ENCODE peak calls at places on chromosome 20, in four cellular contexts. Q, E, G and D are unnamed samples.

GRCh38 chr20:37356387-37356786 is 10.4 kb downstream of the SRC start:
- DNase-seq in E (no peak), Q (no peak), G (no peak), D (no peak)

GRCh38 chr20:10216146-10216741 is 2.4 kb upstream of the SNAP25 start:
- DNase-seq in G (no peak), E (no peak), Q (no peak), D (no peak)

GRCh38 chr20:36784900-36785299 is 11.3 kb upstream of the DSN1 start:
- DNase-seq in Q (no peak), E (no peak), G (no peak), D (no peak)

GRCh38 chr20:32432277-32432676 is 74.1 kb downstream of the ASXL1 start:
- DNase-seq in Q (no peak), E (no peak), G (no peak), D (no peak)

GRCh38 chr20:62617711-62618483 is 24.4 kb upstream of the SLCO4A1 start:
- DNase-seq in E (no peak), G (no peak), Q (peak; percentile 35), D (no peak)

GRCh38 chr20:63003546-63003945 is 3.2 kb downstream of the BHLHE23 start:
- DNase-seq in E (no peak), Q (no peak), G (no peak), D (no peak)

GRCh38 chr20:22977047-22977785 is 57.9 kb upstream of the SSTR4 start:
- DNase-seq in Q (no peak), E (no peak), G (no peak), D (no peak)

GRCh38 chr20:58647814-58648501 is 3.1 kb upstream of the STX16 start:
- DNase-seq in E (no peak), G (no peak), Q (no peak), D (no peak)

DNA sequence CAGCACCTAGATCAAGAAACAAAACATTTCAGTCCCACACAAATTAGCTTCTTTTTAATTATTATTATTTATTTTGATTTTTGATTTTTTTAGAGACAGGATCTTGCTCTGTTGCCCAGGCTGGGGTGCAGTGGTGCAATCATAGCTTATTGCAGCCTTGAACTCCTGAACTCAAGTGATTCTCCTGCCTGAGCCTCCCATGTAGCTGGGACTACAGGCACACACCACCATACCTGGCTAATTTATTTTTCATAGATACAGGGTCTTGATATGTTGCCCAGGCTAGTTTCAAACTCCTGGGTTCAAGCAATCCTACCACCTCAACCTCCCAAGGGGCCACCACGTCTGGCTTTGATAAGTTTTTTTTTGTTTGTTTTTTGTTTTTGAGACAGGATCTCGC is 24.6 kb downstream of the SNAI1 start:
- DNase-seq in Q (no peak), E (no peak), G (no peak), D (no peak)
- TF ChIP-seq SIN3A in Q (no peak), E (no peak), G (no peak), D (no peak)

DNA sequence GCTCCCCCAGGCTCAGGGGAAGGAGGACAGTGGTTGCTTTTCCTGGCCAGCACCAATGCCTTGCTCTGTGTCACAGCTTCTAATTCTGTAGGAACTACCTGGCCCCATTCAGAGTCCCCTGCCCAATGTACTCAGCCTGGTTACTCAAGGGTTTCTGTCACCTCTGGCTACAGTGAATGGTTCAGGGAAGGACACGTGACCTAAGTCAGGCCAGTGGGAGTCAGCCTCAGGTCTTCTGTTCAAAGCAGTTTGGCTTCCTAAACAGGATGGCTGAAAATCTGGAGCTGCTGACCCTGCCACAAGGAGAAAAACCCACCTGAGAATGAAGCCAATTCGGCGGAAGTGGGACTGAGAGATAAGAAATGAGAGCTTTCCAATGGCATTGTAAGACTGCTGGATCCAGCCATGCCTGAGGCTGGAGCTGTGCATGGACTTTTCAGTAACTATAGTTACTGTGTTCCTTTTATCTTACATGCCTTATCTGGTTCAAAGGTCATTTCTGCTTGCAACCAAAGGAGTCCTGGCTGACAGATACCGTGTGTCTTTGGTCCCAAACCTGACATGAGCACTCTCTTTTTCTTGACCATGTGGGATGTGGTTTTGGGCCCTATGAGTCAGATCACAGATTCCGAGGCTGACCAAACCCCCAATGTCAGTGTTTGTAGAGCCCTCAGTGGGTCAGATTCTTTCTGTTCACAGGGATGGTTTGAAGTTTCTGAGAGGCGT is 104.3 kb downstream of the SULF2 start:
- DNase-seq in Q (peak; percentile 82), G (no peak), E (no peak), D (no peak)
- TF ChIP-seq TCF7L2 in Q (no peak), G (no peak), E (no peak), D (no peak)

GRCh38 chr20:60126975-60127374 is 168.8 kb downstream of the CDH26 start:
- DNase-seq in E (no peak), Q (peak; percentile 27), G (no peak), D (no peak)
- TF ChIP-seq REST in E (no peak), Q (no peak), G (no peak), D (no peak)

DNA sequence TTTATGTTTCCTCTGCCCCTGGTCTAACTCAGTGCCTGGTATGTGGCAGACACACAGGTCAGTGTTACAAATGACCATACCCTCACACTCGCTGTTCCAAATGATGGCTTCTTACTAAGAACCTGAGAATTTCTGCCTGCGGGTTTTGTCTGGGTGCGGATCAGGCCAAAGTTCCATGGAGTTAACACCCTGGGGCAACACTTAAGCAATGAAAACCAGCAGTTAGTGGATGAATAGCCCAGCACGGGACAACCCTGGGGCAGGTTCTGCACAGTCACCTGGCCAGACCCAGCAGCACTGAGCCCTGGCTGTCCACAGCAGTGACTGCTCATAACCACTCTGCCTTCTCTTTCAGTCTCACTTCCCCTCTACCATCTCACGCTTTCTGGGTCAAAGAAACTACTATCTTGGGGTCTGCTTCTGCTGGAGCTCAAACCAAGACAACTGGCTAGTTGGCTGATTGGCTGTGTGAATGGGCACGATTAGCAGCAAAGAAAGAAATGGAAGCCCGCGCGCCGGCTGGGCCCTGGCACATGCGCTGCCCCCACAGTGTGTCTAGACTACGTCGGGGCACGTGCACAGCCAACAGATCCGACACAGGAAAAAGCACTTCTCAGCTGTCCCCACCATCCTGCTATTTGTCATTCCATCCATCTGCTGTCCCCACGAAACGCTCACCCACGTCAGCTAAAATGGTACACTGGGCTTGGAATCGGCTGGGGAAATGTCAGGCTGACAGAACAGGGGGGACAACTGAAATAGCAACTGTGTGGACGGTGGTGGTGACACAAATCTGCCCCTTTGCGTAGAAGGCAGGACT is 36.6 kb downstream of the MGME1 start:
- DNase-seq in Q (no peak), G (no peak), E (no peak), D (no peak)
- TF ChIP-seq SIN3A in Q (no peak), G (no peak), E (no peak), D (no peak)

DNA sequence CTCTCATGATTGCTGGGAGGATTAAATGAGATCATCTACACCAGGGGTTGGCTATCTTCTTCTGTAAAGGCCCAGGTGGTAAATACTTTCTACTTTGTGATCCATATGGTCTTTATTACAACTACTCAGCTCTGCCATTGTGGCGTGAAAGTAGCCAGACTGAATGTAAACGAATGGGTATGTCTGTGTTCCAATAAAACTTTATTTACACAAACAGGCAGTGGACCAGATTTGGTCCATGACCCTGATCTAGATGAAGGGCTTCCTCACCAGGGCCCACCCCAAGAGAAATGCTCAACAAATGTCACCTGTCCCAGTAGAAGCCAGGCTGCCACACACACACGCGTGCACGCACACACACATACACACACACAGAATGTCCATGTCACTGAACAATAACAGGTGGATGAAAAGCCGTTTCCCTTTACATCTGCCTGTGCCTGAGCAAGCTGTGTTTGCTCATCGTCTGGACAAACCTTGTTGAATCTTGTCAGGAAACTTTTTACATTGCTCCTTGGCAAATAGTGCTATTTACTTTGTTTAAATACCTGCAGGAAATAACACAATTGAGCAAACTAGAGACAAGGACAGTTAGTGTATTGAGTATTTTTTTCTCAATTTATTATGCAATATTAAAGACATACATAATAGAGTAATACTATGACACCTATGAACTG is 114.3 kb downstream of the EYA2 start:
- DNase-seq in E (no peak), Q (peak; percentile 35), G (no peak), D (no peak)
- TF ChIP-seq TCF7L2 in E (no peak), Q (no peak), G (no peak), D (no peak)

DNA sequence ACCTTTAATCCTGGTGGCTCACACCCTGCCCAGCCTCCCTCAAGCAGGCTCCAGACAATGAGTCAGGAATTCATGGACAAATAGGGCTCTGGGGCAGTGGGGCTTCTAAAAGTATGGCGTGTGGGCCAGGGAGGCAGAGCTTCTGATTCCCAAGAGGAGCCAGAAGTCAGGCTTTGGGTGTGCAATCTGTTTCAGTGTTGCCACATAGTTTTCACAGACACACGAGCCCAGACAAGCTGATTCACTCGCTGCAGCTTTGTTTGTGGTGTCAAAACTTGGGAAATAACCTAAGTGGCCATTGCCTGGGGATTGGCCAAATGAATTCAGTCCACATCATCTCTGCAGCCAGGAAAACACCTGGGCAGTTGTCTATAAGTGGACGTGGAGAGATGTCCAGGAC is 9.2 kb downstream of the PEDS1 start:
- DNase-seq in E (no peak), Q (peak; percentile 81), G (no peak), D (no peak)
- TF ChIP-seq REST in E (no peak), Q (no peak), G (no peak), D (no peak)

GRCh38 chr20:61560361-61560853 is 308.3 kb downstream of the CDH4 start:
- DNase-seq in E (no peak), G (peak; percentile 55), Q (no peak), D (no peak)
- TF ChIP-seq SIN3A in E (no peak), G (no peak), Q (no peak), D (no peak)